ENCODE peak calls at places on chromosomes 16 and 17, in seven cellular contexts. Q, E, R, G, O, P and V are unnamed samples.

GRCh38 chr17:47716381-47716780 is 16.7 kb upstream of the TBX21 start:
- DNase-seq in Q (no peak), O (no peak), R (no peak), P (no peak), G (no peak), E (no peak), V (no peak)

GRCh38 chr17:44380767-44381166 is 8.7 kb downstream of the ITGA2B start:
- DNase-seq in E (no peak), R (no peak), O (no peak), P (no peak), Q (no peak), G (no peak), V (no peak)

GRCh38 chr17:64159051-64159590 is 29.2 kb upstream of the ERN1 start:
- DNase-seq in Q (no peak), G (no peak), O (no peak), E (peak), R (no peak), P (no peak), V (no peak)

GRCh38 chr16:57747996-57748395 is 12.4 kb downstream of the KATNB1 start:
- DNase-seq in R (no peak), G (no peak), E (no peak), Q (no peak), O (no peak), P (no peak), V (no peak)

GRCh38 chr16:54734156-54734555 is 196.5 kb upstream of the IRX5 start:
- DNase-seq in Q (no peak), R (no peak), P (no peak), O (no peak), E (no peak), G (no peak), V (no peak)

GRCh38 chr17:27944546-27945332 is 51.6 kb upstream of the LYRM9 start:
- DNase-seq in R (no peak), Q (no peak), P (no peak), O (no peak), E (no peak), G (no peak), V (no peak)

GRCh38 chr16:80407265-80407987 is 133.4 kb upstream of the DYNLRB2 start:
- DNase-seq in P (no peak), E (no peak), G (no peak), O (no peak), Q (no peak), R (no peak), V (no peak)

GRCh38 chr16:81615411-81615810 is 163.7 kb upstream of the PLCG2 start:
- DNase-seq in G (no peak), Q (no peak), O (no peak), R (no peak), E (no peak), P (no peak), V (no peak)

GRCh38 chr17:36602030-36602737 is 801 bp downstream of the MRM1 start:
- DNase-seq in E (peak), R (no peak), P (no peak), Q (peak), O (no peak), G (no peak), V (no peak)

GRCh38 chr16:10136916-10137315 is 45.3 kb downstream of the GRIN2A start:
- DNase-seq in Q (no peak), P (no peak), R (no peak), O (no peak), E (no peak), G (no peak), V (no peak)

GRCh38 chr17:75077490-75078096 is 10.2 kb upstream of the SLC16A5 start:
- DNase-seq in G (no peak), R (no peak), Q (no peak), O (peak), P (peak), E (peak), V (no peak)

GRCh38 chr16:67652578-67653130 is 7.4 kb downstream of the ACD start:
- DNase-seq in G (no peak), O (no peak), Q (no peak), R (no peak), E (peak), P (no peak), V (no peak)

DNA sequence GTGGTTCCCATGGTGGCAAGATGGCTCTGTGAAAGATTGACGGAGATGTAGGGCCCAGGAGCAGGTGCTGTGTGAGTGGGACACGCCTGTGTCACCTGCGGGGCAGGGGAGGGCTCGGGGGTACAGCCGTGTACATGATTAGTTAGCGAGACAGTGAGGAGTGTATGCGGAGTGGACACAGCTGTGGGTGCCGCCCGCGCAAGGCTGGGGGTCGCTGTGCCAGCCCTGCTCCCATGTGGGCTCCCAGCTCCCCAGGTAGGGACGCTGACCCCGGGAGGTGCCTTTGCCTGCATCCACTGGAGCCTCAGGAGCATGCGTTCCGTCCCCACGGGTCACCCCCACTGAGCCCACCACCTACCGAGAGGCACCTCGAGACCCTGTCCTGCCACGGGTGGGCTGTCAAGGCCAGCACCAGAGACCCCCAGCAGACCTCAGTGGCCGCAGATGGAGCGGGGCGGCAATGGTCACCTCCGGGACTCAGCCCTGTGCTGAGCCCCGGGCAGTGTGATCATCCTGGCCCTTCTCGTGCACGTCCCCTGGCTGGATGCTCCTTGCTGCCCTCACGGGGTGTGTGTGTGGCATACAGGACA is 7.4 kb downstream of the CAPN15 start:
- DNase-seq in O (no peak), E (no peak), G (no peak), Q (no peak), P (no peak), R (no peak), V (no peak)
- TF ChIP-seq POLR2A in O (no peak), E (no peak), G (no peak), Q (no peak), P (no peak), R (no peak), V (no peak)

DNA sequence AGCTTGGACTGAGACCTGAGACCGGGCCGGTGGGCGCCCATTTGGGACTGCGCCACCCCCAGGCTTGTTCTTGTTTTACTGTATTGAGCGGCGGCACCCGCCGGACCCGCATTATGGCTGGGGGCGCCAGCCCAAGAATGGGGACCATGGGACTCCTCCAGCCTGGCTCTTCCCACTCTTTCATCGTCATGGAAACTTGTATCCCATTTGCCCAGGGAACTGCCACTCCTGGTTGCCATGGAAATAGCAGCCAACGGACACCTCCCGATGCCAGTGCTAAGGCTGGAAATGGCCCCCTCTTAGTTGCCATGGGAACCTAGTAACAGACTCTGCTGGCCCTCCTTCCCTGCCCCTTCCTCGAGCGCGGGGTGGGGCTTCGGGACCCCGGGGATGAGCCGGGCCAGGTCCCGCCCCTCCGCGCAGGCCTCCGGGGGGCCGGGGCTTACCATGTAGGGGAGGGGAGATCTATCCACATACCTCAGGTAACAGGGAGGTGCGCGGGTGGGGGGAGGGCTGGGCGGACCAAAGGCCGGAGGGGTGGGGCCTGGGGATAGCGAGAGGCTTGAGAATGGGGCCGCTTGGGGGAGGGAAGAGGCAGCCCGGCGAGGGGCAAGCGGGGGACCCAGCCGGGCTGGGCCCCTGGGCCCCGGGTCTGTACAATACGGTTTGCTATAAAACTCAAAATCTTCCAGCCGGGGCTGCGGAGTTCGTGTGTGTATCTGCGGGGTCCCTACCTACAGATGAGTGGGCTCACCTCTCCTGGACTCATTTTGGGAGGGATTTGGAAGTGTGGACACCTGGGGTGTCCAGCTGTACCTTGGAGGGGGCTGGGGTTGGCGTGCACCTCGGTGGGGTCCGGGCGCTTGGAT is 547 bp upstream of the ORAI3 start:
- DNase-seq in O (peak), R (peak), Q (peak), E (peak), G (peak), P (peak), V (peak)
- TF ChIP-seq POLR2A in O (no peak), R (no peak), Q (no peak), E (no peak), G (no peak), P (peak), V (no peak)

GRCh38 chr16:28837672-28838557 is 8.2 kb downstream of the TUFM start:
- DNase-seq in R (no peak), E (no peak), G (no peak), Q (no peak), P (peak), O (no peak), V (no peak)
- TF ChIP-seq POLR2A in R (no peak), E (no peak), G (no peak), Q (no peak), P (no peak), O (no peak), V (no peak)

DNA sequence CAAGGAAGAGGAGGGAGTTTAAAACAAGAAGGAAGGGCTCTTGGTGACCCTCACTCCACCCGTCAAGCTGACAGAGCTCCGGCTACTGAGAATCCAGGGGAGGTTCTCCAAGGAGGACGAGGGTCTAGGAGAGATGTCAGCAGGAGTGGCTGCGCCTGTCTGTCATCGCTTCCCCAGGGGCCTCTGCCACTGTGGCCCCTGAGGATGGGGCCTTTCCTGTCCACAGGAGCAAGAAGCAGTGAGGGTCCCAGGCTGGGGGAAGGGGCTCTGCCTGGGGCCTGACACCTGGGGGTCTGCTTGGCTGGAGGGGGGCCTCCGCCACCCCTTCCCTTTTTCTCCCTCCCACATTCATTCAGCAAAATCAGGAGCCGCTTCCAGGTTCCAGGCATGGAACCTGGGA is 66.5 kb upstream of the TNRC6C start:
- DNase-seq in O (no peak), P (no peak), E (no peak), R (no peak), Q (no peak), G (no peak), V (no peak)
- TF ChIP-seq POLR2A in O (no peak), P (no peak), E (no peak), R (no peak), Q (no peak), G (no peak), V (no peak)

DNA sequence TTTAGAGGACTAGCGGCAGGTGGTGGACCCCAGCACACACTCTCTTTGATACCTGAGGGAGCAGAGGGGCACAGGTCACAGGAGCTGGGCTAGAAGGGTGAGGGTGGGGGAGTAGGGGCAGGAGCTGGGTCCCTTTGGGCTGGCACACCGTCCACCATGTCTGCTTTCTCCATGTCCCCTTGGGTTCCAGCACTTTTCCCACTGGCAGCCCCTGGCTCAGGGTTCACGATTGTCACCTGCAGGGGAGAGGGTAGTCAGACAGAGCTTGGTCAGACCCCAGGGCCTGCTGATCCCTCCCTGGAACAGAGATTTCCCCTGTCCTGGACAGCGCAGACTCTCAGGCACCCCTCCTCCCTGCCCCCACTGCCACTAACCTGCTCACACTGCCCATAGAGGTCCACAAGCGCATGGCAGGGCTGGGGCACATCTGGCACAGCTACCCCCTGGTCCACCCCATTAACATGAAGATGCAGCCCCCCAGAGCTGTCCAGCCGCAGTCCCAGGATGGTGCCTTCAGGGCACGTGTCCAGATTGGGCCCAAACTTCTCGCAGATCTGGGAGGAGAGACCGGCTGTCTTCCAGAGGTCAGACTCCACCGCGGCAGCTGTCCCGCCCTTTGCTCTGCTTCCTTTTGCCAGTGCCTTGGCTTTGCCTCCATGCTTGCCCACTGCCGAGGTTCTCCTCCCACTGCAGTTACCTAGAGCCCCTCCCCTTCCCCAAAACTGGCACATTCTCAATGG is 3.1 kb upstream of the GPS2 start:
- DNase-seq in G (no peak), E (no peak), P (no peak), Q (no peak), R (no peak), O (no peak), V (no peak)
- TF ChIP-seq POLR2A in G (no peak), E (no peak), P (no peak), Q (no peak), R (no peak), O (no peak), V (no peak)